ENCODE peak calls at places on chromosomes 4 and X, in five cellular contexts. One of them, this sample, is unnamed.

GRCh38 chrX:19539665-19540064 is 24.4 kb upstream of the MAP3K15 start:
- DNase-seq in ecto neural progenitor cell: no peak
- DNase-seq in left ventricle myocardium inferior: no peak
- DNase-seq in iPS DF 19.7: no peak
- DNase-seq in pancreas: no peak
- DNase-seq in this sample: no peak

GRCh38 chrX:70960728-70961127 is 29.8 kb upstream of the SLC7A3 start:
- DNase-seq in left ventricle myocardium inferior: no peak
- DNase-seq in ecto neural progenitor cell: no peak
- DNase-seq in iPS DF 19.7: no peak
- DNase-seq in pancreas: no peak
- DNase-seq in this sample: no peak

GRCh38 chr4:60934896-60935295 is 265.2 kb upstream of the ADGRL3 start:
- DNase-seq in ecto neural progenitor cell: no peak
- DNase-seq in pancreas: no peak
- DNase-seq in iPS DF 19.7: no peak
- DNase-seq in left ventricle myocardium inferior: no peak
- DNase-seq in this sample: no peak

GRCh38 chr4:80073362-80074008 is 456 bp upstream of the ANTXR2 start:
- DNase-seq in iPS DF 19.7: no peak
- DNase-seq in left ventricle myocardium inferior: no peak
- DNase-seq in ecto neural progenitor cell: no peak
- DNase-seq in pancreas: no peak
- DNase-seq in this sample: no peak

GRCh38 chr4:65670331-65671031 is at the start of gene EPHA5:
- DNase-seq in pancreas: peak
- DNase-seq in ecto neural progenitor cell: peak
- DNase-seq in left ventricle myocardium inferior: peak
- DNase-seq in iPS DF 19.7: peak
- DNase-seq in this sample: peak

GRCh38 chrX:47607091-47607490 is 12.6 kb downstream of the SYN1 start:
- DNase-seq in left ventricle myocardium inferior: no peak
- DNase-seq in ecto neural progenitor cell: no peak
- DNase-seq in iPS DF 19.7: no peak
- DNase-seq in pancreas: no peak
- DNase-seq in this sample: no peak

GRCh38 chr4:12319765-12320164 is 891.1 kb upstream of the HS3ST1 start:
- DNase-seq in ecto neural progenitor cell: no peak
- DNase-seq in left ventricle myocardium inferior: no peak
- DNase-seq in pancreas: no peak
- DNase-seq in iPS DF 19.7: no peak
- DNase-seq in this sample: no peak

GRCh38 chr4:24794111-24794860 is 1.1 kb upstream of the SOD3 start:
- DNase-seq in pancreas: peak
- DNase-seq in iPS DF 19.7: no peak
- DNase-seq in left ventricle myocardium inferior: no peak
- DNase-seq in ecto neural progenitor cell: no peak
- DNase-seq in this sample: no peak

GRCh38 chr4:100984901-100985300 is 362.4 kb downstream of the PPP3CA start:
- DNase-seq in pancreas: no peak
- DNase-seq in ecto neural progenitor cell: no peak
- DNase-seq in iPS DF 19.7: no peak
- DNase-seq in left ventricle myocardium inferior: no peak
- DNase-seq in this sample: no peak

GRCh38 chrX:110657073-110657472 is 138.5 kb downstream of the CHRDL1 start:
- DNase-seq in iPS DF 19.7: no peak
- DNase-seq in pancreas: no peak
- DNase-seq in ecto neural progenitor cell: no peak
- DNase-seq in left ventricle myocardium inferior: no peak
- DNase-seq in this sample: no peak

GRCh38 chr4:26132858-26133257 is 188.0 kb upstream of the RBPJ start:
- DNase-seq in iPS DF 19.7: peak
- DNase-seq in pancreas: peak
- DNase-seq in left ventricle myocardium inferior: no peak
- DNase-seq in ecto neural progenitor cell: no peak
- DNase-seq in this sample: no peak

GRCh38 chrX:11499076-11500044 is 166.4 kb downstream of the ARHGAP6 start:
- DNase-seq in left ventricle myocardium inferior: no peak
- DNase-seq in pancreas: no peak
- DNase-seq in iPS DF 19.7: no peak
- DNase-seq in ecto neural progenitor cell: no peak
- DNase-seq in this sample: no peak

GRCh38 chr4:4333265-4333706 is 43.2 kb downstream of the ZBTB49 start:
- DNase-seq in left ventricle myocardium inferior: peak
- DNase-seq in iPS DF 19.7: no peak
- DNase-seq in pancreas: no peak
- DNase-seq in ecto neural progenitor cell: no peak
- DNase-seq in this sample: peak

GRCh38 chr4:89001647-89002518 is 55.1 kb downstream of the FAM13A start:
- DNase-seq in iPS DF 19.7: no peak
- DNase-seq in pancreas: no peak
- DNase-seq in ecto neural progenitor cell: no peak
- DNase-seq in left ventricle myocardium inferior: no peak
- DNase-seq in this sample: no peak

GRCh38 chr4:108834787-108835384 is 72.0 kb upstream of the ETNPPL start:
- DNase-seq in pancreas: no peak
- DNase-seq in ecto neural progenitor cell: no peak
- DNase-seq in iPS DF 19.7: no peak
- DNase-seq in left ventricle myocardium inferior: no peak
- DNase-seq in this sample: no peak

GRCh38 chr4:29311231-29311630 is 1408.9 kb upstream of the PCDH7 start:
- DNase-seq in pancreas: no peak
- DNase-seq in ecto neural progenitor cell: no peak
- DNase-seq in iPS DF 19.7: no peak
- DNase-seq in left ventricle myocardium inferior: no peak
- DNase-seq in this sample: no peak

This sample was measured in stomach.